ENCODE peak calls at places on chromosomes 12 and 14, in ten cellular contexts. One of them, this sample, is unnamed.

GRCh38 chr12:130847097-130847496 is 8.0 kb upstream of the STX2 start:
- DNase-seq in AG04450: no peak
- DNase-seq in tibial nerve: no peak
- DNase-seq in A549: no peak
- DNase-seq in psoas muscle: no peak
- DNase-seq in CD4-positive, CD25-positive, alpha-beta regulatory T cell: no peak
- DNase-seq in left lung: no peak
- DNase-seq in GM23338: no peak
- DNase-seq in fibroblast of lung: peak; percentile 48
- DNase-seq in Panc1: no peak
- DNase-seq in this sample: no peak

GRCh38 chr14:105855893-105856675 is 329.7 kb downstream of the TMEM121 start:
- DNase-seq in AG04450: no peak
- DNase-seq in tibial nerve: no peak
- DNase-seq in A549: no peak
- DNase-seq in psoas muscle: no peak
- DNase-seq in CD4-positive, CD25-positive, alpha-beta regulatory T cell: no peak
- DNase-seq in left lung: peak; percentile 65
- DNase-seq in GM23338: no peak
- DNase-seq in fibroblast of lung: no peak
- DNase-seq in Panc1: no peak
- DNase-seq in this sample: peak; percentile 64

GRCh38 chr12:102063066-102063465 is 1.3 kb upstream of the WASHC3 start:
- DNase-seq in AG04450: no peak
- DNase-seq in tibial nerve: no peak
- DNase-seq in A549: peak; percentile 56
- DNase-seq in psoas muscle: no peak
- DNase-seq in CD4-positive, CD25-positive, alpha-beta regulatory T cell: no peak
- DNase-seq in left lung: no peak
- DNase-seq in GM23338: peak; percentile 42
- DNase-seq in fibroblast of lung: no peak
- DNase-seq in Panc1: no peak
- DNase-seq in this sample: no peak

GRCh38 chr14:88256997-88257755 is 65.9 kb downstream of the KCNK10 start:
- DNase-seq in AG04450: no peak
- DNase-seq in tibial nerve: no peak
- DNase-seq in A549: no peak
- DNase-seq in psoas muscle: no peak
- DNase-seq in CD4-positive, CD25-positive, alpha-beta regulatory T cell: no peak
- DNase-seq in left lung: no peak
- DNase-seq in GM23338: no peak
- DNase-seq in fibroblast of lung: peak; percentile 1
- DNase-seq in Panc1: no peak
- DNase-seq in this sample: no peak

GRCh38 chr12:49478949-49479664 is 59.7 kb upstream of the KCNH3 start:
- DNase-seq in AG04450: no peak
- DNase-seq in tibial nerve: no peak
- DNase-seq in A549: no peak
- DNase-seq in psoas muscle: no peak
- DNase-seq in CD4-positive, CD25-positive, alpha-beta regulatory T cell: no peak
- DNase-seq in left lung: no peak
- DNase-seq in GM23338: peak; percentile 15
- DNase-seq in fibroblast of lung: no peak
- DNase-seq in Panc1: no peak
- DNase-seq in this sample: no peak

GRCh38 chr14:98580131-98580678 is 691.8 kb downstream of the BCL11B start:
- DNase-seq in AG04450: no peak
- DNase-seq in tibial nerve: no peak
- DNase-seq in A549: no peak
- DNase-seq in psoas muscle: no peak
- DNase-seq in CD4-positive, CD25-positive, alpha-beta regulatory T cell: no peak
- DNase-seq in left lung: no peak
- DNase-seq in GM23338: peak; percentile 56
- DNase-seq in fibroblast of lung: peak; percentile 23
- DNase-seq in Panc1: no peak
- DNase-seq in this sample: no peak

GRCh38 chr14:31926652-31927347 is 150.3 kb upstream of the ARHGAP5 start:
- DNase-seq in AG04450: no peak
- DNase-seq in tibial nerve: no peak
- DNase-seq in A549: no peak
- DNase-seq in psoas muscle: no peak
- DNase-seq in CD4-positive, CD25-positive, alpha-beta regulatory T cell: no peak
- DNase-seq in left lung: no peak
- DNase-seq in GM23338: no peak
- DNase-seq in fibroblast of lung: peak; percentile 4
- DNase-seq in Panc1: no peak
- DNase-seq in this sample: no peak

GRCh38 chr12:31815096-31815495 is 86.3 kb upstream of the AMN1 start:
- DNase-seq in AG04450: no peak
- DNase-seq in tibial nerve: no peak
- DNase-seq in A549: no peak
- DNase-seq in psoas muscle: no peak
- DNase-seq in CD4-positive, CD25-positive, alpha-beta regulatory T cell: no peak
- DNase-seq in left lung: no peak
- DNase-seq in GM23338: no peak
- DNase-seq in fibroblast of lung: peak; percentile 26
- DNase-seq in Panc1: no peak
- DNase-seq in this sample: no peak

GRCh38 chr14:58078471-58078870 is 73.5 kb downstream of the ARMH4 start:
- DNase-seq in AG04450: no peak
- DNase-seq in tibial nerve: no peak
- DNase-seq in A549: no peak
- DNase-seq in psoas muscle: no peak
- DNase-seq in CD4-positive, CD25-positive, alpha-beta regulatory T cell: no peak
- DNase-seq in left lung: no peak
- DNase-seq in GM23338: no peak
- DNase-seq in fibroblast of lung: peak; percentile 55
- DNase-seq in Panc1: no peak
- DNase-seq in this sample: no peak

GRCh38 chr14:63563370-63564026 is 20.3 kb upstream of the PPP2R5E start:
- DNase-seq in AG04450: no peak
- DNase-seq in tibial nerve: no peak
- DNase-seq in A549: peak; percentile 40
- DNase-seq in psoas muscle: no peak
- DNase-seq in CD4-positive, CD25-positive, alpha-beta regulatory T cell: no peak
- DNase-seq in left lung: no peak
- DNase-seq in GM23338: no peak
- DNase-seq in fibroblast of lung: peak; percentile 55
- DNase-seq in Panc1: no peak
- DNase-seq in this sample: no peak

GRCh38 chr12:54988402-54989054 is 4.0 kb upstream of the TESPA1 start:
- DNase-seq in AG04450: no peak
- DNase-seq in tibial nerve: peak; percentile 62
- DNase-seq in A549: no peak
- DNase-seq in psoas muscle: peak; percentile 69
- DNase-seq in CD4-positive, CD25-positive, alpha-beta regulatory T cell: no peak
- DNase-seq in left lung: peak; percentile 83
- DNase-seq in GM23338: no peak
- DNase-seq in fibroblast of lung: peak; percentile 19
- DNase-seq in Panc1: no peak
- DNase-seq in this sample: peak; percentile 87

GRCh38 chr12:63066782-63067181 is 84.2 kb downstream of the AVPR1A start:
- DNase-seq in AG04450: no peak
- DNase-seq in tibial nerve: no peak
- DNase-seq in A549: no peak
- DNase-seq in psoas muscle: no peak
- DNase-seq in CD4-positive, CD25-positive, alpha-beta regulatory T cell: no peak
- DNase-seq in left lung: no peak
- DNase-seq in GM23338: peak; percentile 60
- DNase-seq in fibroblast of lung: no peak
- DNase-seq in Panc1: no peak
- DNase-seq in this sample: no peak

DNA sequence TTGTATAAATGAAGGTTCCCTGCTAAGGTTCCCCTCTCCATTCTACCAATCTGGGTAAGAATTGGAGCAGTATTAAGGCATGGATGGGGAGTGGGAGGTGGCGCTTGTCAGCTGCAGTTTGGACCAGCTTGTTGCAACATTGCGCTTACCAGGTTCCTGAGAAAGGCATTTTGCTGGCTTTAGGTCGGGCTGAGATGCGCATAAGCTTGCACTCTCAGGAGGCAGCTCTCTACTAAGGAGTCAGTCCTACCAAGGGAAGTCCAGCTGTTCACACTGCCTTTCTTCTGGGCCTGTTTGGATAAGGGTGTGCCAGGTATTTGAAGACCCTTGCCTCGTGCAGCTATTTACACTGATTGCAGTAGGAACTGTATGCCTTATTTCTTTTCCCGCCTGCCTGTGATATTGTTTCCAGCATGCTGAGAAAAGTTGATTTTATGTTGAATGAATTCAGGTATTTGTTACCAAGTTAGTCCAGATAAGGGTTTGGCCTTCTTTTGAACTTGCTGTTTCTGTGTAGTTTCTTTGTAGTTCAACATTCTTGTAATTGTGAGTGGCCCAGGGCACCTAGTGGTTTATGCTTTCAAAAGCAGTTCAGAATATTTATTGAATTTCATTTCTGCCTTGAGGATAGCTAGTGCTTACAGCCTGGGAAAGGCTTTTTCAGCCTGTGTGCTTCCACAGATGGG is 2.6 kb downstream of the MLEC start:
- DNase-seq in AG04450: no peak
- DNase-seq in tibial nerve: no peak
- DNase-seq in A549: no peak
- DNase-seq in psoas muscle: no peak
- DNase-seq in CD4-positive, CD25-positive, alpha-beta regulatory T cell: no peak
- DNase-seq in left lung: no peak
- DNase-seq in GM23338: peak; percentile 69
- DNase-seq in fibroblast of lung: peak; percentile 24
- DNase-seq in Panc1: no peak
- DNase-seq in this sample: no peak
- H3K27ac ChIP-seq in AG04450: no peak overlapping the region
- H3K27ac ChIP-seq in tibial nerve: no peak overlapping the region
- H3K27ac ChIP-seq in A549: no peak overlapping the region
- H3K27ac ChIP-seq in psoas muscle: peak overlapping the region; percentile 60
- H3K27ac ChIP-seq in CD4-positive, CD25-positive, alpha-beta regulatory T cell: no peak overlapping the region
- H3K27ac ChIP-seq in left lung: no peak overlapping the region
- H3K27ac ChIP-seq in GM23338: no peak overlapping the region
- H3K27ac ChIP-seq in fibroblast of lung: no peak overlapping the region
- H3K27ac ChIP-seq in Panc1: peak overlapping the region; percentile 42
- H3K27ac ChIP-seq in this sample: no peak overlapping the region

DNA sequence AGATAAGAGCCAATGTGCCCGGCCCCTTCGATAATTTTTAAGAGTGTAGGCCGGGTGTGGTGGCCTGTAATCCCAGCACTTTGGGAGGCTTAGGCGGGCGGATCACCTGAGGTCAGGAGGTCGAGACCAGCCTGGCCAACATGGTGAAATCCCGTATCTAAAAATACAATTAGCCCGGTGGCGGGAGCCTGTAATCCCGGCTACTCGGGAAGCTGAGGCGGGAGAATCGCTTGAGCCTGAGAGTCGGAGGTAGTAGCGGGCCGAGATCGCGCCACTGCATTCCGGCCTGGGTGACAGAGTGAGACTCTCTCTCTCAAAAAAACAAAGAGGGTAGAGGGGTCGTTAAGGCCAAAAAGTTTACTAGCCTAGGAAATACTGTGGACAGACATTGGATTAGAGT is 2.6 kb downstream of the KRAS start:
- DNase-seq in AG04450: no peak
- DNase-seq in tibial nerve: no peak
- DNase-seq in A549: no peak
- DNase-seq in psoas muscle: no peak
- DNase-seq in CD4-positive, CD25-positive, alpha-beta regulatory T cell: no peak
- DNase-seq in left lung: no peak
- DNase-seq in GM23338: peak; percentile 50
- DNase-seq in fibroblast of lung: no peak
- DNase-seq in Panc1: no peak
- DNase-seq in this sample: no peak
- H3K4me3 ChIP-seq in AG04450: no peak overlapping the region
- H3K4me3 ChIP-seq in tibial nerve: no peak overlapping the region
- H3K4me3 ChIP-seq in A549: no peak overlapping the region
- H3K4me3 ChIP-seq in psoas muscle: no peak overlapping the region
- H3K4me3 ChIP-seq in CD4-positive, CD25-positive, alpha-beta regulatory T cell: no peak overlapping the region
- H3K4me3 ChIP-seq in left lung: no peak overlapping the region
- H3K4me3 ChIP-seq in GM23338: no peak overlapping the region
- H3K4me3 ChIP-seq in fibroblast of lung: no peak overlapping the region
- H3K4me3 ChIP-seq in Panc1: no peak overlapping the region
- H3K4me3 ChIP-seq in this sample: no peak overlapping the region

DNA sequence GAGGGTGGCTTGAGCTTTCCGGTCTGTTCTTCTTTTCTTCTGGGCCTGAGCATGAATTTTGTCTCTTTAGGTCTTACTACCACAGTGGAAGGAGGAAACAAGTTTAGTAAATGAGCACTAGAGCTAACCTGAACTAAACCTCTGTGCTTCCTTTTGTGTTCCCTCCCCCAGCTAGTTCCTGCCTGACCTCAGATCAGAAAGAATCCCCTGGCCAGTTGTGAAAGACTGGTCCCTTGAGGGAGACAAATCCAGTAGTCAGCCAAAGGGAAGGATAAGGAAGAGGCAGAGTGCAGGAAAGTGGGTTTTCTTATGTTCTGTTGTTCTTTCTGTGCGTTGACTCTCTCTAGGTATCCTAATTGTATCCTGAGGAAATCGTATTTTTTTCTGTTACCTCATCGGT is 17.5 kb downstream of the ZNF664 start:
- DNase-seq in AG04450: no peak
- DNase-seq in tibial nerve: no peak
- DNase-seq in A549: no peak
- DNase-seq in psoas muscle: no peak
- DNase-seq in CD4-positive, CD25-positive, alpha-beta regulatory T cell: no peak
- DNase-seq in left lung: no peak
- DNase-seq in GM23338: no peak
- DNase-seq in fibroblast of lung: peak; percentile 30
- DNase-seq in Panc1: no peak
- DNase-seq in this sample: no peak
- H3K27ac ChIP-seq in AG04450: no peak overlapping the region
- H3K27ac ChIP-seq in tibial nerve: peak overlapping the region; percentile 31
- H3K27ac ChIP-seq in A549: no peak overlapping the region
- H3K27ac ChIP-seq in psoas muscle: no peak overlapping the region
- H3K27ac ChIP-seq in CD4-positive, CD25-positive, alpha-beta regulatory T cell: no peak overlapping the region
- H3K27ac ChIP-seq in left lung: no peak overlapping the region
- H3K27ac ChIP-seq in GM23338: no peak overlapping the region
- H3K27ac ChIP-seq in fibroblast of lung: no peak overlapping the region
- H3K27ac ChIP-seq in Panc1: no peak overlapping the region
- H3K27ac ChIP-seq in this sample: no peak overlapping the region

DNA sequence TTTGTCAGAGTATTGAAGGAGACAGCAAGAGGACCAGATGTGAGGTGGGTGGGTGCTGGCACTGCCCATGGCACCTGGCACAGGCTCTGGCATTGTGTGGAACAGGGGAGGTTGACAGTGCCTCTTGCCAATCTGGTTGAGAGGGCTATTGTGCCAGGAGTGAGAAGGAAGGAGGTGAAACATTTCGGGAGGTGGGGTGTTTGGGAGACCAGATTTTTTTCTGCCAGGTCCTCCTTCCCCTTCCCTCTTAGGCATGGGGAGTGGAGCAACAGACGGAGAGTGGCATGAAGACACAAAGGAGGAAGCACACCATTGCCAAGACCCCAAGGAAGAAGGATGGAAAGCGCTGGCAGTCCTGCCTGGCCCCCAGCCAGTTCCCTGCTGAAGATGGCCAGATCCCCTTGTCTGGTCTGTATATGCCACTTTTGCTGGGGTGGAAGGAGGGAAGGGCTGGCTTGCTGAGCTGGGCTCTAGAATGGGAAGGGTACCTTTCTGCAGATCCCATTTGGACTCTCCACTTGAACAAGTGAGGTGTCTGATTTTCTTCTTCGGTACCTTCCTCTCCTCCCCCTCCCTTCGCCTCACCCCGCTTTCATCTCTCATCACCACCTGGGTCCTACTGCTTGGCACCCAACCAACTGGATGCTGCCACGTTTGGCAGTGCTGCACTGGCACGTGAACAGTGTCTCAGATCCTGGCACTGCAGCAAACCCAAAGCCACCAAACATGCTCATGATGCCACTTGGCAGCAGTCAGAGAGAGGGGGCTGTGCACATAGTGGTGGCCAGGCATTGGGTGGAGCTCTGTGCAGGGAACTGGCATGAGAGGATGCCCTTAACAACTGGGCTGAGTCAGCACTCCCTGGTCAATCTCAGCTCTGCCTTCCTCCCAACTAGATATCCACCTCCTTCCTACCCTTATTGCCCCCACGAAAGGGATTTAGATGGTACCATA is 37.3 kb downstream of the ZFHX2 start:
- DNase-seq in AG04450: no peak
- DNase-seq in tibial nerve: no peak
- DNase-seq in A549: no peak
- DNase-seq in psoas muscle: no peak
- DNase-seq in CD4-positive, CD25-positive, alpha-beta regulatory T cell: no peak
- DNase-seq in left lung: no peak
- DNase-seq in GM23338: no peak
- DNase-seq in fibroblast of lung: no peak
- DNase-seq in Panc1: no peak
- DNase-seq in this sample: no peak
- H3K4me3 ChIP-seq in AG04450: no peak overlapping the region
- H3K4me3 ChIP-seq in tibial nerve: no peak overlapping the region
- H3K4me3 ChIP-seq in A549: no peak overlapping the region
- H3K4me3 ChIP-seq in psoas muscle: no peak overlapping the region
- H3K4me3 ChIP-seq in CD4-positive, CD25-positive, alpha-beta regulatory T cell: no peak overlapping the region
- H3K4me3 ChIP-seq in left lung: no peak overlapping the region
- H3K4me3 ChIP-seq in GM23338: no peak overlapping the region
- H3K4me3 ChIP-seq in fibroblast of lung: no peak overlapping the region
- H3K4me3 ChIP-seq in Panc1: no peak overlapping the region
- H3K4me3 ChIP-seq in this sample: no peak overlapping the region

This sample was measured in aorta.